ENCODE peak calls at places on chromosomes 1 and 21, in ten cellular contexts. F, T, M, N, X, A, C, D, J and P are unnamed samples.

GRCh38 chr1:5232537-5232936 is 578.1 kb downstream of the AJAP1 start:
- DNase-seq in F (no peak), T (no peak), M (no peak), N (no peak), X (no peak), A (no peak), C (no peak), D (no peak), J (no peak), P (no peak)

GRCh38 chr21:46128106-46128982 is 27.0 kb downstream of the FTCD start:
- DNase-seq in F (no peak), T (no peak), M (peak; percentile 38), N (no peak), X (no peak), A (no peak), C (peak; percentile 86), D (no peak), J (no peak), P (no peak)

GRCh38 chr21:42521384-42521783 is 7.7 kb downstream of the SLC37A1 start:
- DNase-seq in F (no peak), T (no peak), M (no peak), N (no peak), X (no peak), A (no peak), C (no peak), D (no peak), J (no peak), P (no peak)

GRCh38 chr1:23126801-23127200 is 41.9 kb downstream of the LUZP1 start:
- DNase-seq in F (no peak), T (peak; percentile 71), M (no peak), N (no peak), X (no peak), A (no peak), C (no peak), D (peak; percentile 67), J (peak; percentile 71), P (no peak)

GRCh38 chr1:201917362-201918033 is 28.8 kb downstream of the SHISA4 start:
- DNase-seq in F (no peak), T (peak; percentile 93), M (no peak), N (no peak), X (no peak), A (no peak), C (no peak), D (peak; percentile 95), J (peak; percentile 90), P (no peak)

GRCh38 chr1:83531910-83532309 is 467.0 kb downstream of the TTLL7 start:
- DNase-seq in F (no peak), T (no peak), M (no peak), N (no peak), X (no peak), A (no peak), C (no peak), D (no peak), J (no peak), P (no peak)

GRCh38 chr1:67748630-67749029 is 63.6 kb downstream of the GADD45A start:
- DNase-seq in F (no peak), T (peak; percentile 81), M (no peak), N (no peak), X (no peak), A (no peak), C (no peak), D (peak; percentile 83), J (peak; percentile 78), P (no peak)

GRCh38 chr1:6209661-6210605 is 4.0 kb downstream of the RNF207 start:
- DNase-seq in F (no peak), T (no peak), M (peak; percentile 38), N (no peak), X (no peak), A (no peak), C (no peak), D (no peak), J (no peak), P (no peak)

GRCh38 chr1:2314297-2314802 is 77.0 kb downstream of the MORN1 start:
- DNase-seq in F (peak; percentile 80), T (peak; percentile 67), M (peak; percentile 93), N (peak; percentile 91), X (no peak), A (no peak), C (peak; percentile 80), D (peak; percentile 83), J (peak; percentile 44), P (no peak)

GRCh38 chr1:220552672-220553258 is 24.8 kb downstream of the MARK1 start:
- DNase-seq in F (no peak), T (no peak), M (no peak), N (no peak), X (no peak), A (no peak), C (no peak), D (no peak), J (peak; percentile 27), P (no peak)

GRCh38 chr1:89633103-89633744 is at the start of gene LRRC8C:
- DNase-seq in F (peak; percentile 72), T (peak; percentile 58), M (peak; percentile 76), N (peak; percentile 51), X (peak; percentile 26), A (peak; percentile 32), C (peak; percentile 71), D (peak; percentile 66), J (peak; percentile 51), P (no peak)

GRCh38 chr21:31396399-31396798 is 52.3 kb upstream of the TIAM1 start:
- DNase-seq in F (no peak), T (no peak), M (no peak), N (no peak), X (no peak), A (no peak), C (no peak), D (no peak), J (no peak), P (no peak)

GRCh38 chr21:18893411-18893810 is 489.8 kb upstream of the TMPRSS15 start:
- DNase-seq in F (no peak), T (no peak), M (no peak), N (no peak), X (no peak), A (no peak), C (no peak), D (no peak), J (no peak), P (no peak)

GRCh38 chr1:36349241-36349671 is 25.8 kb upstream of the EVA1B start:
- DNase-seq in F (no peak), T (no peak), M (no peak), N (no peak), X (no peak), A (no peak), C (no peak), D (peak; percentile 9), J (peak; percentile 50), P (no peak)

GRCh38 chr1:224432672-224433040 is 1.9 kb downstream of the WDR26 start:
- DNase-seq in F (no peak), T (peak; percentile 34), M (peak; percentile 8), N (no peak), X (no peak), A (peak; percentile 13), C (no peak), D (peak; percentile 42), J (peak; percentile 32), P (no peak)

GRCh38 chr1:150551784-150552691 is 2.8 kb downstream of the ADAMTSL4 start:
- DNase-seq in F (no peak), T (peak; percentile 98), M (peak; percentile 46), N (no peak), X (peak; percentile 89), A (peak; percentile 67), C (peak; percentile 87), D (peak; percentile 98), J (peak; percentile 94), P (no peak)

GRCh38 chr1:60893111-60893510 is 189.2 kb upstream of the NFIA start:
- DNase-seq in F (no peak), T (no peak), M (no peak), N (no peak), X (no peak), A (no peak), C (no peak), D (no peak), J (no peak), P (no peak)

GRCh38 chr1:200550367-200550766 is 70.2 kb downstream of the KIF14 start:
- DNase-seq in F (no peak), T (peak; percentile 15), M (no peak), N (no peak), X (no peak), A (no peak), C (no peak), D (no peak), J (peak; percentile 41), P (no peak)

GRCh38 chr1:117067528-117068370 is 7.6 kb downstream of the TTF2 start:
- DNase-seq in F (peak; percentile 56), T (peak; percentile 78), M (peak; percentile 72), N (peak; percentile 58), X (no peak), A (peak; percentile 48), C (peak; percentile 53), D (peak; percentile 77), J (peak; percentile 72), P (peak; percentile 37)
- TF ChIP-seq CTCF in F (peak; percentile 83), T (peak; percentile 89), M (peak; percentile 86), N (peak; percentile 76), X (no peak), A (peak; percentile 55), C (peak; percentile 76), D (peak; percentile 82), J (peak; percentile 81), P (peak; percentile 89)

DNA sequence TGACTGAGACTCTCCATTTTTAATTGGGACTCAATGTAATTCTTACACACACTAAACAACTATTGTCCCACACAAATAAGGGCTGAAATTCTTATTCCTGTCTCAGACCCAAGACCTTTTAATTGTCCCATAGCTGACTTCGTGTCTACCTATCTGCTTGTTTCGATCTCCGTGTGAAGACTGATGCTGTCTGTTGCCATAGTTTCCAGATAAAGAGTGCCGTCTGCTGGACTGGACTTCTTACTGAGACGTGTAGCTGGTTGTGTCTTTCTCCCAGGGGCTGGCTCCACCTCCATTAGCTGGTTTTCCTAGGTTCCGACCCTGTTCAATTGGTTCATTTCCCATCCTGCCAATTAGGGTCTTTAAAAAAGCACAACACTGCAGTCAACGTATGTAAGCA is 235.3 kb upstream of the PLXNA2 start:
- DNase-seq in F (no peak), T (no peak), M (no peak), N (no peak), X (no peak), A (no peak), C (no peak), D (no peak), J (no peak), P (no peak)
- TF ChIP-seq CTCF in F (no peak), T (no peak), M (no peak), N (no peak), X (no peak), A (no peak), C (no peak), D (no peak), J (no peak), P (peak; percentile 7)

DNA sequence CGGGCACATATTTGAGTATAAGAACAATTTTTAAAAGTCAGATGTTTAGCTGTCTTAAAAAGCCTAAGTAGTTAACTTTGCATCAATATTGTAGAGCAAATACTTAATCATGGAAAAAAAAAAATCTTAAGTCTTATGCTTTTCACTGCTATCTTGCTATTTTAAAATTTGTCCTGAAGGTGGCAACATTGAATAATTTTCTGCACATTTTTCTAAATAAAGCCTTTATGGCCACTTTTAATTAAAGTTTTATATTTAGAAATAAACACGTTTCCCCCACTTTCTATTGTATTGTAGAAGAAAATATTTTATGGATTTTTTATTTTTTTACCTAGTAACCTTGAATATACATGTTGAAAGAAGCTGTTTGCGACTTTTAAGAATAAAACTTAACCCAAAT is 198.8 kb downstream of the AMY1C start:
- DNase-seq in F (no peak), T (peak; percentile 1), M (no peak), N (no peak), X (no peak), A (no peak), C (no peak), D (peak; percentile 2), J (peak; percentile 2), P (no peak)
- TF ChIP-seq CTCF in F (peak; percentile 31), T (no peak), M (peak; percentile 47), N (peak; percentile 37), X (no peak), A (no peak), C (no peak), D (no peak), J (no peak), P (peak; percentile 46)

GRCh38 chr1:42730988-42731387 is 9.0 kb downstream of the CLDN19 start:
- DNase-seq in F (no peak), T (no peak), M (no peak), N (no peak), X (no peak), A (peak; percentile 61), C (no peak), D (no peak), J (peak; percentile 26), P (peak; percentile 45)
- TF ChIP-seq CTCF in F (no peak), T (no peak), M (peak; percentile 22), N (no peak), X (no peak), A (no peak), C (no peak), D (no peak), J (no peak), P (peak; percentile 75)